ENCODE peak calls at places on chromosomes 5 and 9, in five cellular contexts. Q is AG04450, N is foreskin keratinocyte, P is mesendoderm, S is A673. H is an unnamed sample.
A peak's percentile ranks its signal among the peaks of the same experiment; 100 is the strongest.

GRCh38 chr9:129280236-129281231 is 102.5 kb upstream of the IER5L start:
- DNase-seq in P (no peak), Q (no peak), N (no peak), S (no peak), H (no peak)

GRCh38 chr5:41403846-41404245 is 106.6 kb downstream of the PLCXD3 start:
- DNase-seq in P (no peak), Q (no peak), S (no peak), N (no peak), H (no peak)

GRCh38 chr9:113708821-113709713 is 167.0 kb upstream of the ZNF618 start:
- DNase-seq in P (no peak), Q (no peak), N (no peak), S (no peak), H (no peak)

GRCh38 chr9:110777201-110777842 is 108.7 kb downstream of the MUSK start:
- DNase-seq in P (no peak), N (no peak), S (peak; percentile 94), Q (no peak), H (no peak)

GRCh38 chr5:8807636-8808035 is 738.2 kb downstream of the SEMA5A start:
- DNase-seq in Q (no peak), S (no peak), P (peak; percentile 28), N (no peak), H (no peak)

GRCh38 chr9:33750839-33751339 is 44.5 kb upstream of the PRSS3 start:
- DNase-seq in N (no peak), P (no peak), Q (no peak), S (no peak), H (no peak)

GRCh38 chr9:116084497-116084896 is 69.1 kb upstream of the PAPPA start:
- DNase-seq in Q (no peak), P (no peak), N (no peak), S (no peak), H (no peak)

GRCh38 chr5:150763023-150763793 is 4.4 kb upstream of the DCTN4 start:
- DNase-seq in P (no peak), S (peak; percentile 35), Q (no peak), N (peak; percentile 84), H (no peak)

GRCh38 chr5:74506119-74506518 is 134.4 kb downstream of the ENC1 start:
- DNase-seq in Q (no peak), S (no peak), P (no peak), N (no peak), H (no peak)

GRCh38 chr9:75612205-75612604 is 278.3 kb upstream of the PCSK5 start:
- DNase-seq in Q (no peak), S (no peak), P (no peak), N (no peak), H (no peak)

GRCh38 chr9:5817776-5818336 is 15.1 kb downstream of the ERMP1 start:
- DNase-seq in S (no peak), Q (no peak), P (peak; percentile 88), N (peak; percentile 71), H (no peak)

GRCh38 chr5:124043456-124043855 is 531.5 kb downstream of the CSNK1G3 start:
- DNase-seq in Q (no peak), P (peak; percentile 85), N (no peak), S (peak; percentile 23), H (no peak)

GRCh38 chr9:99607852-99608448 is 213.7 kb upstream of the NR4A3 start:
- DNase-seq in Q (no peak), S (peak; percentile 14), P (peak; percentile 49), N (no peak), H (no peak)

GRCh38 chr9:94922098-94922607 is 195.7 kb downstream of the AOPEP start:
- DNase-seq in Q (peak; percentile 95), N (no peak), P (no peak), S (peak; percentile 19), H (no peak)

GRCh38 chr9:94921072-94921471 is 194.6 kb downstream of the AOPEP start:
- DNase-seq in P (peak; percentile 74), N (no peak), S (no peak), Q (no peak), H (no peak)

GRCh38 chr9:94922691-94923107 is 196.2 kb downstream of the AOPEP start:
- DNase-seq in Q (no peak), S (no peak), P (no peak), N (no peak), H (no peak)

GRCh38 chr9:94920439-94920951 is 194.0 kb downstream of the AOPEP start:
- DNase-seq in P (peak; percentile 79), S (peak; percentile 14), Q (peak; percentile 33), N (no peak), H (no peak)

GRCh38 chr9:94921656-94922055 is 195.2 kb downstream of the AOPEP start:
- DNase-seq in P (no peak), N (no peak), S (no peak), Q (no peak), H (no peak)
- H3K27ac ChIP-seq in P (no peak overlapping the region), N (peak overlapping the region; percentile 86), S (no peak overlapping the region), Q (peak overlapping the region; percentile 96), H (peak overlapping the region; percentile 75)

DNA sequence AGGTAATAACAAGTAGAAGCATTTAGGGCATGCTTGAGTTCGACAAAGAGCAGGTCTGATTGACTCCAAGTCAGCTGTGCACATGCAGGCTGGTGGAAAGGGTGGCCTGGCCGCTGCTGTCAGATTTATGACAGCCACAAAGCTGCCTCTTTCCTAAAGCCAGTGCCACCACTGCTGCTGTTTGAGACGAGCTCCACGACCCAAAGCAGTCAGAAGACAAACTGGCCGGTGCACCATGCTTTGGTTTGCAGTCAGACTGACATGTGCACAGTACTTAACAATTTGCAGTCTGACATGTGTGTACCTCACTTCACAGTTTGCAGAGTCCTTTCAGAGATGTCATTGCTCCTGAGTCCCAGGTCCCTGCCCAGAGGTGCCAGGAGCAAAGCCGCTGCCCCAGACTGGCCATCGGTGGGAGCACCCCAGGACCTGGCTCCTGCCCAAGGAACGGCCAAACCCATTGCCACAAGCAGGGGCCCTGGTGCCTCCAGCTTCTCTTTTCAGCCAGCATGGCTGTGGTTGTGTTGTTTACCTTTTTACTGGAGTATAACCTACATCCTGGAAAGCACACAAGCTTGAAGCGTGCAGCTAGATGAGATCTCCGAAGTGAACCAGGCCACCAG is 28.7 kb downstream of the RASGEF1C start:
- DNase-seq in N (no peak), S (no peak), Q (no peak), P (no peak), H (no peak)
- H3K27ac ChIP-seq in N (no peak overlapping the region), S (no peak overlapping the region), Q (peak overlapping the region; percentile 2), P (no peak overlapping the region), H (peak overlapping the region; percentile 72)

GRCh38 chr9:73039253-73039915 is 86.5 kb upstream of the ALDH1A1 start:
- DNase-seq in S (peak; percentile 18), N (no peak), P (no peak), Q (no peak), H (no peak)

GRCh38 chr9:73039916-73040263 is 87.0 kb upstream of the ALDH1A1 start:
- DNase-seq in S (no peak), Q (no peak), N (no peak), P (no peak), H (no peak)

GRCh38 chr9:73037613-73038012 is 84.8 kb upstream of the ALDH1A1 start:
- DNase-seq in N (no peak), P (peak; percentile 48), Q (no peak), S (peak; percentile 62), H (no peak)

GRCh38 chr9:73038613-73039012 is 85.8 kb upstream of the ALDH1A1 start:
- DNase-seq in Q (no peak), P (peak; percentile 60), S (no peak), N (no peak), H (no peak)

GRCh38 chr9:73038089-73038509 is 85.2 kb upstream of the ALDH1A1 start:
- DNase-seq in S (no peak), P (no peak), N (no peak), Q (no peak), H (no peak)
- H3K27ac ChIP-seq in S (no peak overlapping the region), P (no peak overlapping the region), N (no peak overlapping the region), Q (no peak overlapping the region), H (no peak overlapping the region)

GRCh38 chr5:105817906-105818305 is 1852.8 kb downstream of the EFNA5 start:
- DNase-seq in P (no peak), N (no peak), Q (no peak), S (no peak), H (no peak)
- H3K27ac ChIP-seq in P (no peak overlapping the region), N (no peak overlapping the region), Q (no peak overlapping the region), S (no peak overlapping the region), H (no peak overlapping the region)

GRCh38 chr5:78518365-78519197 is 130.0 kb downstream of the LHFPL2 start:
- DNase-seq in S (no peak), Q (peak; percentile 77), P (peak; percentile 90), N (no peak), H (no peak)
- H3K27ac ChIP-seq in S (no peak overlapping the region), Q (peak overlapping the region; percentile 96), P (no peak overlapping the region), N (peak overlapping the region; percentile 45), H (no peak overlapping the region)

DNA sequence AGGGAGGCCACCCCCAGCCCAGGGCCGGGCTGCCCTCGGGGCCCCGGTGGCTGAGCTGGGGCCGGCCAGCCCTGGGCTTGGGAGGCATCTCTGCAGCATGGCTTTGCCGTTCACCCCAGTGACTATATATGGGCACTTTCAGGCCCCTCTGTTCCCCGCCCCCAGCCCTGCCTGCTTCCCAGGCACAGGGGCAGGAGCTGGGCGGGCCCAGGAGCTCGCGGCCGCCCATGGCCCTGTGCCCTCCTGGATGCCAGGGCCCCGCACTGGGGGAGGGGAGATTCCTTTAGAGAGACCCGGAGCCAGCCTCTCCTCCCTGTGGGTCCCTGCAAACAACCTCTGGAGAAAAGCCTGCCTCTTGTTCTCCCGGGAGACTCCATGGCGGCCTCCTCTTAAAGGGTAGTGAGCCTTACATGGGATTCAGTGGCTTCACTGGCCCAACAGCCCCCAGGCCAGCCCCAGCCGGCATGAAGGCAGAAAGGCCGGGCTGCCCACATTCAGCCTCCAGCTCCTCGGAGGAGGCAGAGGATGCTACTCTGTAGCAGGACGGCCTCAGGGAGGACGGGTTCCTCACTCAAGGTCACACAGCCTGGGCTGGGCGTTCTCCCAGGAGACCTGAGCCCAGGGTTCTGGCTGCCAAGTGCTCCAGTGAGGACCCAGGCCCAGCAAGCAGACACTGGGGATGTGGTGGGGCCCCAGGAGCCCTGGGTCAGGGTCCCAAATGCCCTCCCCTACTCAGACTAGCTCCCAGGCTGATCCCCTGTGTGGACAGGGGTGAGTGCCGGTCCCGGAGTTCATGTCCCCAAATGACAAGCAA is 4.1 kb downstream of the NACC2 start:
- DNase-seq in P (no peak), N (no peak), S (no peak), Q (no peak), H (no peak)
- H3K27ac ChIP-seq in P (no peak overlapping the region), N (no peak overlapping the region), S (peak overlapping the region; percentile 47), Q (peak overlapping the region; percentile 11), H (no peak overlapping the region)

GRCh38 chr5:68217476-68217984 is 2.0 kb downstream of the PIK3R1 start:
- DNase-seq in Q (no peak), P (no peak), N (no peak), S (no peak), H (no peak)
- H3K27ac ChIP-seq in Q (no peak overlapping the region), P (no peak overlapping the region), N (no peak overlapping the region), S (no peak overlapping the region), H (peak overlapping the region; percentile 94)

DNA sequence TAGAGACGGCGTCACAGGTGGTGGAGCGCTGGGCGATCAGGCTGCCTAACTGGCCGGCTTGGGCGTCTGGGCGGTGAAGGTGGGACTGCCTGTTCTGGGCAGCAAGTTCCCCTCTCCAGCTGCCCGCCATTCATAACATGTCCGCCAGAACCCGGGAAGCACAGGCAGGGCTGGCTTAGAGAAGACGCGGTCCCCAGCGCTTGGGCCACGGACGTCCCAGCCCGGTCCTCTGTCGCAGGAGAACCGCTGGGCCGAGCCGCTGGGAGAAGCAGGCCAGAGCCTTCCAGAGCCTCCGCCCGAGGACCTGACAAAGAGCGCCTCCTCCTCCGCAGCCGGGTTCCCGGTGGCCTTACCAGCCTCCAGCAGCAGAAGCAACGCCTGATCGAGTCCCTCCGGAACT is 15.2 kb upstream of the HAND1 start:
- DNase-seq in S (no peak), Q (no peak), N (no peak), P (no peak), H (no peak)
- H3K27ac ChIP-seq in S (no peak overlapping the region), Q (no peak overlapping the region), N (no peak overlapping the region), P (no peak overlapping the region), H (no peak overlapping the region)